ENCODE peak calls at places on chromosomes 4 and X, in six cellular contexts. Z is NCI-H748 treated with DMSO at 0.1 percent for 48 hours, Y is substantia nigra, X is NCI-H345, M is Right ventricle myocardium superior, K is Panc1. V is an unnamed sample.

GRCh38 chr4:86089053-86089452 is 270.8 kb downstream of the MAPK10 start:
- DNase-seq in Z (no peak), Y (no peak), X (no peak), M (no peak), K (no peak), V (no peak)

GRCh38 chr4:17109126-17109525 is 210.7 kb upstream of the LDB2 start:
- DNase-seq in Z (no peak), Y (no peak), X (no peak), M (no peak), K (no peak), V (no peak)

GRCh38 chr4:74319506-74319905 is 11.2 kb downstream of the EPGN start:
- DNase-seq in Z (no peak), Y (no peak), X (no peak), M (no peak), K (no peak), V (no peak)

GRCh38 chrX:1150569-1151347 is 61.7 kb downstream of the CRLF2 start:
- DNase-seq in Z (no peak), Y (no peak), X (no peak), M (no peak), K (no peak), V (no peak)

GRCh38 chr4:143230683-143231082 is 46.0 kb downstream of the USP38 start:
- DNase-seq in Z (no peak), Y (no peak), X (no peak), M (no peak), K (no peak), V (no peak)

GRCh38 chrX:55710701-55711100 is 6.8 kb upstream of the RRAGB start:
- DNase-seq in Z (no peak), Y (no peak), X (no peak), M (no peak), K (no peak), V (no peak)

GRCh38 chrX:28126886-28127285 is 145.6 kb upstream of the DCAF8L1 start:
- DNase-seq in Z (no peak), Y (no peak), X (no peak), M (no peak), K (no peak), V (no peak)

GRCh38 chrX:10726647-10727046 is 106.3 kb upstream of the MID1 start:
- DNase-seq in Z (no peak), Y (peak), X (no peak), M (no peak), K (no peak), V (no peak)

GRCh38 chrX:9456250-9457074 is 8.4 kb upstream of the TBL1X start:
- DNase-seq in Z (no peak), Y (no peak), X (no peak), M (no peak), K (no peak), V (no peak)

GRCh38 chrX:145609951-145610511 is 207.6 kb upstream of the SLITRK2 start:
- DNase-seq in Z (no peak), Y (no peak), X (no peak), M (no peak), K (peak), V (no peak)

GRCh38 chr4:6701371-6701770 is 7.7 kb downstream of the S100P start:
- DNase-seq in Z (no peak), Y (no peak), X (no peak), M (no peak), K (no peak), V (no peak)

GRCh38 chr4:119210760-119211159 is 1.8 kb upstream of the USP53 start:
- DNase-seq in Z (no peak), Y (no peak), X (no peak), M (no peak), K (no peak), V (no peak)

GRCh38 chrX:123083924-123084323 is 100.2 kb upstream of the GRIA3 start:
- DNase-seq in Z (no peak), Y (no peak), X (no peak), M (no peak), K (no peak), V (no peak)

GRCh38 chr4:1793940-1794808 is 1.1 kb downstream of the FGFR3 start:
- DNase-seq in Z (no peak), Y (no peak), X (no peak), M (no peak), K (no peak), V (no peak)

GRCh38 chr4:126404549-126404948 is 1089.8 kb downstream of the FAT4 start:
- DNase-seq in Z (no peak), Y (no peak), X (no peak), M (no peak), K (no peak), V (no peak)

GRCh38 chr4:154189346-154189745 is 302.3 kb downstream of the DCHS2 start:
- DNase-seq in Z (no peak), Y (no peak), X (no peak), M (no peak), K (no peak), V (no peak)

GRCh38 chr4:128862608-128863313 is 53.3 kb downstream of the JADE1 start:
- DNase-seq in Z (no peak), Y (no peak), X (no peak), M (no peak), K (no peak), V (no peak)

GRCh38 chrX:68041110-68041509 is 392.2 kb downstream of the OPHN1 start:
- DNase-seq in Z (no peak), Y (no peak), X (no peak), M (no peak), K (no peak), V (no peak)

GRCh38 chrX:96052078-96052477 is 632.6 kb upstream of the DIAPH2 start:
- DNase-seq in Z (no peak), Y (no peak), X (no peak), M (no peak), K (no peak), V (no peak)

GRCh38 chr4:26060286-26060685 is 146.3 kb downstream of the SMIM20 start:
- DNase-seq in Z (no peak), Y (no peak), X (no peak), M (no peak), K (no peak), V (no peak)

GRCh38 chr4:76702440-76703122 is 195.4 kb downstream of the SOWAHB start:
- DNase-seq in Z (no peak), Y (no peak), X (no peak), M (no peak), K (no peak), V (no peak)

GRCh38 chrX:115460565-115460888 is 100.4 kb upstream of the PLS3 start:
- DNase-seq in Z (no peak), Y (no peak), X (no peak), M (no peak), K (no peak), V (no peak)

GRCh38 chr4:88823058-88823919 is 125.7 kb upstream of the NAP1L5 start:
- DNase-seq in Z (peak), Y (peak), X (no peak), M (peak), K (peak), V (peak)

V was measured in NCI-H774.